ENCODE peak calls at places on chromosomes 11 and 22, in four cellular contexts. C is IMR-90, P is kidney, W is ovary. T is an unnamed sample.

GRCh38 chr22:45381348-45381747 is 32.1 kb downstream of the SMC1B start:
- DNase-seq in C (no peak), W (no peak), P (no peak), T (no peak)

GRCh38 chr22:22937894-22938480 is 50.4 kb downstream of the IGLL5 start:
- DNase-seq in W (no peak), P (peak; percentile 8), C (no peak), T (no peak)

GRCh38 chr22:44665115-44665514 is 36.9 kb upstream of the PRR5 start:
- DNase-seq in W (no peak), C (no peak), P (peak; percentile 51), T (no peak)

GRCh38 chr22:42747701-42748513 is 27.2 kb upstream of the A4GALT start:
- DNase-seq in W (no peak), P (no peak), C (peak; percentile 76), T (no peak)

GRCh38 chr11:56848105-56848809 is 99.8 kb upstream of the OR9G4 start:
- DNase-seq in P (no peak), W (no peak), C (no peak), T (no peak)

GRCh38 chr11:124732230-124732629 is 7.5 kb upstream of the NRGN start:
- DNase-seq in W (no peak), P (no peak), C (no peak), T (no peak)

GRCh38 chr11:108369064-108369463 is 98.3 kb downstream of the C11orf65 start:
- DNase-seq in W (no peak), C (peak; percentile 23), P (no peak), T (no peak)

GRCh38 chr11:74057251-74058151 is 48.6 kb upstream of the UCP3 start:
- DNase-seq in P (no peak), W (no peak), C (peak; percentile 88), T (no peak)

GRCh38 chr11:70536051-70536877 is 137.9 kb downstream of the CTTN start:
- DNase-seq in P (peak; percentile 64), W (peak; percentile 19), C (no peak), T (peak; percentile 64)

GRCh38 chr11:102760355-102761035 is 19.9 kb downstream of the MMP10 start:
- DNase-seq in P (no peak), C (peak; percentile 98), W (no peak), T (no peak)

GRCh38 chr22:31233001-31233400 is 20.9 kb downstream of the LIMK2 start:
- DNase-seq in P (no peak), C (no peak), W (no peak), T (no peak)

GRCh38 chr22:45969414-45969799 is 7.6 kb downstream of the WNT7B start:
- DNase-seq in C (no peak), W (no peak), P (no peak), T (no peak)

GRCh38 chr11:61907871-61908729 is 9.3 kb downstream of the RAB3IL1 start:
- DNase-seq in C (no peak), W (peak; percentile 36), P (peak; percentile 57), T (no peak)

GRCh38 chr22:46517255-46517761 is 20.1 kb downstream of the CELSR1 start:
- DNase-seq in P (peak; percentile 69), C (no peak), W (no peak), T (no peak)

DNA sequence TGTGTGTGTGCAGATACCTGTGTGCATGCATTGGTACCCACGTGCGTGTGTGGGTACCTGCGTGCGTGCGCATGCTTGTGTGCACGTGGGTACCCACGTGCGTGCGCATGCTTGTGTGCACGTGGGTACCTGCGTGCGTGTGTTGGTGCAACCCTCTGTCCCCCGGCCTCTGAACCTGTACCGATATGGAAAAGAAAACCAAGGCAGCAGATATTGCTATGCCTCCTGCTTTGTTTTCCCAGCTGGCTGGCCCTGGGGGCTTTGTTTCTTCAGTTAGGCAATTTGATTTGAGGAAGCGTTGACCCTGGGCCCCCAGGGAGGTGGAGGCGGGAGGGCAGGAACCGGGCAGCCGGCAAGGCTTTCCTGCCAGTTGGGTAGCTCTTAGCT is 26.1 kb upstream of the SORL1-AS1 start:
- DNase-seq in P (no peak), W (no peak), C (no peak), T (no peak)
- H3K4me3 ChIP-seq in P (no peak overlapping the region), W (no peak overlapping the region), C (no peak overlapping the region), T (no peak overlapping the region)

DNA sequence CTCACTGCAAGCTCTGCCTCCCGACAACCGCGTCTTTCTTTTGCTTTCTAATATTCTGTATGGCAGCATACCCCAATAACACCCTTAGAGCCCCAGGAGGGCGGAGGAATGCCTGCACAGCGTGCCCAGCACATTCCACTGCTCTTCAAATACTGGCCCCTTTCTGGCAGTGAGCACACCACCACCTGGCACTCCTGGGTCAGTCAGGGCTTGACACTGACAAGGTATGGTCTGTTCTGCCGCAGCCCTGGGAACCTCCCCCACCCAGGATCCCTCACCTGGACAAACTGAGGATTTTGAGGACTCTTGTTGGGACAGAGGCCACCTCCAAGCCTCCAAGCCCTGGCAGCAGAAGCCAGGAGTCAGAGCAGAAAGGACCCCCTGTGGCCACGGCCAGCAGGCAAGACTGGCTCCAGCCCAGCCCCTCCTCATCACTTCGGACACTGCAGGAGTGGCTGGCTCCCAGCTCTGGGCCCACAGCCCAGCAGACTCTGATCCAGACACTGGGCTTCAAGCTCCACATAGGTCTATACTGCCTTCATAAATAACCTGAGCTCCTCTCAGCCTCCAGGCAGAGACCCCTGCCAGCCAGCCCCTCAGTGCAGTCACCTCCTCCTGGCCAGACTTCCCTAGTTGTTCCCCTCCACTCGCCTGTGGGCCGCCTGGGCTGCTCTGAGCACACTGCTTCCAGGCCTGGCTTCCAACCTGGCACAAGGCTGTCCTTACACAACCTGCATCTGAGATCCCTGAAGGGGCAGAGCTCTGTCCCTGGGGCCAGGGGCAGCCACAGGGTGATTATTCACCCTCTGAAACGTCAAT is 14.5 kb downstream of the CARS1 start:
- DNase-seq in C (no peak), W (no peak), P (peak; percentile 59), T (peak; percentile 53)
- H3K27ac ChIP-seq in C (no peak overlapping the region), W (no peak overlapping the region), P (peak overlapping the region; percentile 83), T (no peak overlapping the region)

DNA sequence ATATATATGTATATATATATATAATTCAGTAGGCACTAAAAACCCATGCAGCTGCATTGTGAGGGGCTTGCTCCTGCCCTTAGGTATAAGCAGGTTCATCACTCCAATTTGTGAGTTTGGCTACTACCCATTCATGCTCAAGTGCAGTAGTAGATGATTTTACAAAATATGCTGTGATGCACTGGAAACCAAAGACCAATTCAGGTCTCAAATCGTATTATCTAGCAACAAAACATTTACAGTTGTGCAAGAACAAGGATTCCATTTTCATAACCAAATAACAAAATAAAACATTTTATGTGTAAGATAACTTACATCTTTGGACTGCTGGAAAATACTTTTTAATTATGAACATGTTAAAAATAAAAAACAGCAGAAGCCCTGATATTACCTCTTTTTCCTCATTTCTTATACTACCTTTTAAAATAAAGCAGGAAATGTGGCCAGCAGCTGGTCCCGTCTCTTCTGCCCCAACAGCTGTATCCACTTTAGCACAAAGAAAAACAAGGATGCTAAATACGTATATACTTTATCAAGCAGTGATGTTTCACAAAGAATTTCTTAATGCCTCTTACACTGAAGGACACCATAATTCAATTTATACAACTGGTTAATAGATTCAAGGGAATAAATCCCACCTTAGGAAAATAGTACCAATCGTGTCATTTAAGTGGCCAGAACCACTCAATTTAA is 2.8 kb downstream of the CREBZF start:
- DNase-seq in C (peak; percentile 39), P (no peak), W (no peak), T (no peak)
- H3K36me3 ChIP-seq in C (peaks cover 4% of the 10 kb centered on the region), P (peaks cover 14% of the 10 kb centered on the region), W (no peaks in the 10 kb centered on the region), T (no peaks in the 10 kb centered on the region)

GRCh38 chr22:25193548-25193947 is 6.1 kb upstream of the CRYBB3 start:
- DNase-seq in P (no peak), W (no peak), C (no peak), T (no peak)
- H3K4me3 ChIP-seq in P (no peak overlapping the region), W (no peak overlapping the region), C (no peak overlapping the region), T (no peak overlapping the region)

GRCh38 chr11:122423283-122423682 is 232.2 kb upstream of the UBASH3B start:
- DNase-seq in C (no peak), W (no peak), P (no peak), T (no peak)

GRCh38 chr11:122423886-122424285 is 231.6 kb upstream of the UBASH3B start:
- DNase-seq in C (no peak), W (no peak), P (no peak), T (no peak)

GRCh38 chr11:122421684-122422083 is 233.8 kb upstream of the UBASH3B start:
- DNase-seq in P (no peak), C (no peak), W (no peak), T (no peak)

GRCh38 chr11:122422707-122423106 is 232.8 kb upstream of the UBASH3B start:
- DNase-seq in C (peak; percentile 31), P (no peak), W (no peak), T (no peak)

GRCh38 chr11:122424636-122425035 is 230.9 kb upstream of the UBASH3B start:
- DNase-seq in C (no peak), W (no peak), P (no peak), T (no peak)
- H3K27ac ChIP-seq in C (no peak overlapping the region), W (no peak overlapping the region), P (no peak overlapping the region), T (no peak overlapping the region)

GRCh38 chr11:97355230-97355629 is 965.4 kb downstream of the JRKL start:
- DNase-seq in C (no peak), P (no peak), W (no peak), T (no peak)
- H3K36me3 ChIP-seq in C (no peaks in the 10 kb centered on the region), P (no peaks in the 10 kb centered on the region), W (no peaks in the 10 kb centered on the region), T (no peaks in the 10 kb centered on the region)

GRCh38 chr11:128310005-128310404 is 277.4 kb downstream of the ETS1 start:
- DNase-seq in W (no peak), C (peak; percentile 8), P (no peak), T (no peak)

GRCh38 chr11:128313931-128314330 is 273.4 kb downstream of the ETS1 start:
- DNase-seq in W (no peak), P (no peak), C (no peak), T (no peak)

GRCh38 chr11:128310676-128311445 is 276.5 kb downstream of the ETS1 start:
- DNase-seq in P (no peak), W (no peak), C (peak; percentile 36), T (no peak)

GRCh38 chr11:128308793-128309192 is 278.6 kb downstream of the ETS1 start:
- DNase-seq in W (no peak), C (no peak), P (no peak), T (no peak)

GRCh38 chr11:128311742-128312719 is 275.3 kb downstream of the ETS1 start:
- DNase-seq in W (no peak), C (no peak), P (no peak), T (no peak)
- H3K4me3 ChIP-seq in W (no peak overlapping the region), C (no peak overlapping the region), P (no peak overlapping the region), T (no peak overlapping the region)

DNA sequence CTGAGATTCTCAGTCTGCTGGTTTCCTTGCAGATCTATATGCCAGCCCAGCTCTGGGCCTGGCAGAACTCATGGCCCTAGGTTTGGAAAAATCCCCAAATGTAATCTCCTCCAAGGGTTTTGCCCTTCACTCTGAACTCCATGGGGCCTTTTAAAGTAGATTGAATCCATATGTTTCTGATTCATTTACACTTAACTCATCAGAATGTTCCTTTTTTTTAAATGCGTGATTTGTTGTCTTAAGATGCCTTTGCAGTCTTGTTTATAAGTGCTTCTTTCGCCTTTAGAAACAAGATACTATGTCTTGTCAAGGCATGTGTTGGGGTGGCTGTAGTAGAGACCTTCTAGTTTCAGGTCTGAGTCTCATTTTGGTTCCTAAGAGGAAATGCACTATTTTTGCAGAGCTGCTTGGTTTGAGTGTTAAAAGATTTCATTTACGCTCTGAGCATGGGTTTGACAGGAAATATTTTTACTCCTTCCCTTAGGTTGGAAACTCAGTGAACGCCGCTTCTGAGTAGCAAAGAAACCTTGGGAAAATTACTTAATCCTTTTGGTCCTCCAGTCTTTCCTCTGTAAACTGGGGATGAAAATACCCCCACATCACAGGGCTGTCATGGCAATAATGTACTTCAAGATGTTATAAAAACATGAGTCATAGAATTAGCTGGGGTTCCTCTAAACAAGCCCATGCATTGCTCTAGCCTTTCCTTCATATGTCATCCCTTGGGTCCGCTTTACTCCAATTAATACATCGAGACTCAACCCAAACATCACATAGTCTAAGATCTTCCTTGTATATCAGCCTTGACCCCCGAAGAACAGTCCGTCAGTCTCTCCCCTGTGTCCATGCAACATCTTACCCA is 83.5 kb downstream of the SNX19 start:
- DNase-seq in P (no peak), W (no peak), C (peak; percentile 53), T (no peak)
- H3K27ac ChIP-seq in P (no peak overlapping the region), W (no peak overlapping the region), C (peak overlapping the region; percentile 44), T (no peak overlapping the region)

GRCh38 chr11:47797633-47798032 is 30.5 kb upstream of the FNBP4 start:
- DNase-seq in P (no peak), C (peak; percentile 89), W (no peak), T (no peak)
- H3K36me3 ChIP-seq in P (peaks cover 35% of the 10 kb centered on the region), C (peaks cover 43% of the 10 kb centered on the region), W (no peaks in the 10 kb centered on the region), T (peaks cover 100% of the 10 kb centered on the region)